ENCODE peak calls at places on chromosome 16, in six cellular contexts. P is AG04450, F is IMR-90, T is right atrium auricular region, N is B cell, S is heart right ventricle. J is an unnamed sample.

GRCh38 chr16:84931107-84931494 is 80.2 kb downstream of the ZDHHC7 start:
- DNase-seq in P (no peak), F (no peak), T (no peak), N (no peak), S (no peak), J (no peak)

GRCh38 chr16:27226476-27226875 is 23.1 kb downstream of the KDM8 start:
- DNase-seq in P (no peak), F (no peak), T (no peak), N (no peak), S (no peak), J (no peak)

GRCh38 chr16:49620158-49620867 is 235.6 kb downstream of the ZNF423 start:
- DNase-seq in P (no peak), F (peak; percentile 53), T (peak; percentile 92), N (no peak), S (peak; percentile 89), J (no peak)

GRCh38 chr16:71724320-71724751 is at the start of gene PHLPP2:
- DNase-seq in P (no peak), F (peak; percentile 10), T (no peak), N (no peak), S (no peak), J (no peak)

GRCh38 chr16:10745856-10746255 is 2.2 kb downstream of the NUBP1 start:
- DNase-seq in P (no peak), F (no peak), T (no peak), N (no peak), S (no peak), J (no peak)

GRCh38 chr16:13148836-13149235 is 247.4 kb downstream of the SHISA9 start:
- DNase-seq in P (no peak), F (no peak), T (no peak), N (no peak), S (no peak), J (no peak)

GRCh38 chr16:27458196-27458728 is 56.3 kb downstream of the IL21R start:
- DNase-seq in P (no peak), F (no peak), T (no peak), N (no peak), S (no peak), J (no peak)

GRCh38 chr16:17448640-17449638 is 21.8 kb downstream of the XYLT1 start:
- DNase-seq in P (no peak), F (no peak), T (no peak), N (peak; percentile 71), S (peak; percentile 47), J (no peak)

GRCh38 chr16:17831330-17831729 is 360.6 kb upstream of the XYLT1 start:
- DNase-seq in P (no peak), F (no peak), T (no peak), N (no peak), S (no peak), J (no peak)

GRCh38 chr16:49510676-49511305 is 137.2 kb downstream of the C16orf78 start:
- DNase-seq in P (no peak), F (no peak), T (no peak), N (no peak), S (no peak), J (no peak)

GRCh38 chr16:2497116-2497630 is 16.6 kb upstream of the ATP6V0C start:
- DNase-seq in P (no peak), F (no peak), T (no peak), N (no peak), S (peak; percentile 87), J (peak; percentile 61)

GRCh38 chr16:31475949-31476304 is 4.0 kb downstream of the TGFB1I1 start:
- DNase-seq in P (no peak), F (no peak), T (no peak), N (peak; percentile 24), S (no peak), J (no peak)

GRCh38 chr16:1475552-1476114 is 805 bp upstream of the CLCN7 start:
- DNase-seq in P (no peak), F (no peak), T (no peak), N (no peak), S (no peak), J (no peak)

GRCh38 chr16:30064746-30065111 is 831 bp upstream of the ALDOA start:
- DNase-seq in P (no peak), F (no peak), T (no peak), N (no peak), S (no peak), J (no peak)

GRCh38 chr16:30067584-30067916 is 2.0 kb downstream of the ALDOA start:
- DNase-seq in P (no peak), F (no peak), T (no peak), N (no peak), S (no peak), J (no peak)

GRCh38 chr16:30066882-30067583 is 1.5 kb downstream of the ALDOA start:
- DNase-seq in P (no peak), F (no peak), T (no peak), N (no peak), S (peak; percentile 56), J (no peak)

GRCh38 chr16:30065112-30065942 is at the start of gene ALDOA:
- DNase-seq in P (peak; percentile 98), F (peak; percentile 98), T (peak; percentile 98), N (peak; percentile 96), S (peak; percentile 98), J (peak; percentile 93)

GRCh38 chr16:30065943-30066881 is 652 bp downstream of the ALDOA start:
- DNase-seq in P (no peak), F (peak; percentile 70), T (no peak), N (no peak), S (no peak), J (no peak)
- TF ChIP-seq CTCF in P (no peak), F (no peak), T (no peak), N (no peak), S (no peak), J (no peak)

DNA sequence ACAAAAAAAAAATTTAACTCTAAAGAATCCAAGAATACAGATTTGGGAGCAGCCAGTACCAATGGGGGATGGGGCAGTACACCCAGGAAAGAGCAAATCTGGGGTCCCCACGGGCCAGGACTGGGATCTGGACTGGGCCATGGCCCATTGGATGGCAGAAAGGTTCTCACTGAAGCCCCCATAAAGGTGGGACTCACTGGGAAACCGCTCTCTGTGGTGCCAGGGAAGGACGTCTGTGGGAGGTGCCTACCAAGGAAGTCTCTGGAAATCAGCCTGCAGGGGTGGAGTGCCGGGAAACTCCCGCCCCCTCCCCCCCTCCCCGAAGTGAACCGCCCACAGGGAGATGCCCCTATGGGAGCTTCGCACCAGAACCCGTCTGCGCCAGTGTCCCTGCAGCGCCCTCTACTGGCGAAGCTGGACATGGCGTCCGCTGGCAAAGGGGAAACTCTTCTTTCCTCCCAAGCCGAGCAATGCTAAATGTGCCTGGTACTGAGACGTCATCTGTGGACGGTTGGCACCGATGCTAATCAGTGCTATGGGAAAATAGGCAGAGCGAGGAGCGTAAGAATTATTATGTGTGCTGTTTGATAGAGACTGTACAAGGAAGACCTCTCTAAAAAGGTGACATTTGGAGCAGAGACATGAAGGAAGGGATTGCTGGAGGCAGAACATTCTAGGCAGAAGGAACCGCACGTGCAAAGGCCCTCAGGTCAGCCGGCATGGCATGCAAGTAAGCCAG is 671.1 kb downstream of the WWOX start:
- DNase-seq in P (no peak), F (no peak), T (peak; percentile 73), N (peak; percentile 88), S (peak; percentile 79), J (peak; percentile 79)
- TF ChIP-seq CTCF in P (no peak), F (no peak), T (peak; percentile 92), N (peak; percentile 95), S (peak; percentile 85), J (peak; percentile 91)

GRCh38 chr16:21659124-21659523 is 4.6 kb upstream of the OTOA start:
- DNase-seq in P (no peak), F (no peak), T (no peak), N (no peak), S (no peak), J (no peak)

GRCh38 chr16:21653571-21653970 is 1.2 kb upstream of the IGSF6 start:
- DNase-seq in P (no peak), F (no peak), T (no peak), N (no peak), S (no peak), J (no peak)

GRCh38 chr16:21654881-21655280 is 2.5 kb upstream of the IGSF6 start:
- DNase-seq in P (no peak), F (no peak), T (no peak), N (no peak), S (no peak), J (no peak)

GRCh38 chr16:21652451-21652850 is at the start of gene IGSF6:
- DNase-seq in P (no peak), F (no peak), T (no peak), N (no peak), S (no peak), J (no peak)

DNA sequence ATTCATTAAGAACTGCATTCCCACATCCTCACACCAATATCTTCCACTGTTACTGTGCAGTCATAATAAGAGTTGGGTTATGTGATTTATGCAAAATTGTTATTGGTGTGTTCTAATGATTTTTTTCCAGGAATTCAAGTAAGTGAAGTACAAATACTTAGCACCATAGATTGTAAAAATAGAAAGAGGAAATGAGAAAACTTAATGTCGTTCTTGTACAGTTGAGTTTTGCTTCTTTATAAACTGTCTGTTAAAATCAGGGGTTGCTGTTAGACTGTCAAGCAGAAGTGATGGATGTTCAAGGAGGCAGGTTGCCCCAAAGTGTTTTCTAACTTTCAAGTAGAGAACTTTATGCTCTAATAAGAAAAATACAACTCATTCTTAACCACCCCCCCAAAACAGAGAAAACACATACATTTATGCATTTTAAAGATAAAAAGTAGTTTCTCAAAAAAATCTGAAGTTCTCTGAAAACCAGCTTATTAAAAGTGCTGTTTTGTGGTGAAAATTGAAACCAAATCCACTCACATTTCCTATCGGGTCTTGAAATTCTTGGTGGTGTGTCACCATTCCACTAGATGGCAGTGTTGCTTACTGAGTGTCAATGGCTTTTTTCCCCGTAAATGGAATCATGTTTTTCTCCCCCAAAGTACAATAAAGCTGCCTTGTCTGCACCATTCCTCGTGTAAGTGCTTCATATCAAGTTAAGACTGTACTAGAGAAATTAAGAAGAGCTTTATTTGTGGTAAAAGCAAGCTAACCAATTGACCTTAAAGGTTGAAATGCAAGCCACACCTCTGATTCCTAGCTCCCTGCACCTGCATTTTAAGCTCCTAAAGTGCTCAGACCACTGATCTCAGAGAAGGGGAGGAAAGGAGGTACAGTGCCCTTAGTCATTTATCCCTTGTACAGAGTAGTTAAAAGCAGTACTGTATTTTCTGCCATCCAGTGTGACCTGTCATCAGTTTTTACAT is 4.7 kb upstream of the IGSF6 start:
- DNase-seq in P (no peak), F (peak; percentile 67), T (no peak), N (peak; percentile 73), S (no peak), J (no peak)
- TF ChIP-seq CTCF in P (peak; percentile 88), F (peak; percentile 82), T (peak; percentile 87), N (peak; percentile 92), S (peak; percentile 79), J (peak; percentile 87)

GRCh38 chr16:88744520-88744835 is 38.2 kb downstream of the CTU2 start:
- DNase-seq in P (no peak), F (no peak), T (no peak), N (no peak), S (no peak), J (no peak)
- TF ChIP-seq CTCF in P (no peak), F (no peak), T (no peak), N (no peak), S (no peak), J (no peak)

DNA sequence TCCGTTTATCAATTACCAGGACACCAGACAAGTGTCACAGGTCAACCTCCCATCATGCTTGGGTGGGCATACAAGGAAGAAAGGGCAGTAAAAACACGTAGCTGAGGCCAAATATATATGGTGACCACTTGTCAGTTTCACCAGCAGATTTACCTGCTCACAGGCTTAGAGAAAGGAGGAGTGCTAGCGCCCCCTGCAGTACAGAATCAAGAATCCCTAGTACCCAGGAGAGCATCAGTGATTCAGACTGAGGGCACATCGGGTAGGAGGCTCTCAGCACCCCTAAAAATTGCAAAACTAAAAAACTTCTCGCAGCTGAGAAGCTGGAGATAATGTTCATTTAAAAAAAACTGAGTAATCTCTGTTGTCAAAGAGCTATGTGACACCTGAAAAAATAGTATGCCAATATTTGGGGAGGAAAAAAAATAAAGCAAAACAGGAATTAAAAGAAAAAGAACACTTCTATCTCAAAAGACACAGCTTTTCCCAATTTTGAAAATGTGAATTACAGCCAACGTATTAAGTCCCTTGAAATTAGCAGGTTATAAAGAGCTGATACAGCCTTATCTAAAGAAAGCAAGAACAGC is 21.2 kb upstream of the MON1B start:
- DNase-seq in P (no peak), F (peak; percentile 34), T (no peak), N (peak; percentile 53), S (no peak), J (peak; percentile 77)
- TF ChIP-seq CTCF in P (peak; percentile 64), F (peak; percentile 38), T (peak; percentile 76), N (peak; percentile 72), S (peak; percentile 55), J (peak; percentile 90)